ENCODE peak calls at places on chromosomes 1 and 21, in five cellular contexts. S is neural progenitor cell, Z is upper lobe of right lung, A is HEK293T, H is H9. Q is an unnamed sample.

GRCh38 chr1:2801535-2802291 is at the start of gene TTC34:
- DNase-seq in S (no peak), Z (peak; percentile 72), A (peak; percentile 78), H (no peak), Q (no peak)

GRCh38 chr1:225539069-225539468 is 111.2 kb upstream of the LBR start:
- DNase-seq in S (no peak), Z (no peak), A (no peak), H (no peak), Q (no peak)

GRCh38 chr1:2145946-2146835 is 48.4 kb downstream of the FAAP20 start:
- DNase-seq in S (no peak), Z (no peak), A (no peak), H (no peak), Q (no peak)

GRCh38 chr1:9179450-9179849 is 50.5 kb upstream of the GPR157 start:
- DNase-seq in S (no peak), Z (no peak), A (no peak), H (no peak), Q (no peak)

GRCh38 chr1:185483647-185484450 is 166.8 kb upstream of the IVNS1ABP start:
- DNase-seq in S (peak; percentile 39), Z (no peak), A (no peak), H (no peak), Q (no peak)

GRCh38 chr1:170685166-170685565 is 21.2 kb downstream of the PRRX1 start:
- DNase-seq in S (no peak), Z (no peak), A (no peak), H (no peak), Q (no peak)

GRCh38 chr1:14328687-14329086 is 269.8 kb upstream of the KAZN start:
- DNase-seq in S (no peak), Z (no peak), A (no peak), H (no peak), Q (no peak)

GRCh38 chr1:162145280-162145965 is 75.9 kb downstream of the NOS1AP start:
- DNase-seq in S (peak; percentile 91), Z (no peak), A (peak; percentile 73), H (no peak), Q (peak; percentile 92)

GRCh38 chr1:107687846-107688753 is 276.9 kb downstream of the VAV3 start:
- DNase-seq in S (no peak), Z (no peak), A (peak; percentile 52), H (no peak), Q (no peak)

GRCh38 chr1:152501704-152502103 is 8.9 kb upstream of the LCE5A start:
- DNase-seq in S (no peak), Z (no peak), A (no peak), H (no peak), Q (no peak)

GRCh38 chr1:13725714-13726175 is 25.8 kb downstream of the PRDM2 start:
- DNase-seq in S (peak; percentile 19), Z (no peak), A (peak; percentile 49), H (no peak), Q (peak; percentile 72)

GRCh38 chr21:36030581-36031189 is 29.6 kb downstream of the SETD4 start:
- DNase-seq in S (no peak), Z (no peak), A (no peak), H (no peak), Q (no peak)

GRCh38 chr1:94690033-94690712 is 130.0 kb upstream of the SLC44A3 start:
- DNase-seq in S (no peak), Z (no peak), A (no peak), H (no peak), Q (peak; percentile 10)

GRCh38 chr1:227343727-227344551 is 25.6 kb upstream of the CDC42BPA start:
- DNase-seq in S (no peak), Z (no peak), A (no peak), H (no peak), Q (no peak)

GRCh38 chr1:16139473-16139962 is 16.4 kb downstream of the EPHA2 start:
- DNase-seq in S (no peak), Z (no peak), A (no peak), H (no peak), Q (no peak)

GRCh38 chr21:37452222-37452621 is 85.6 kb downstream of the DYRK1A start:
- DNase-seq in S (no peak), Z (no peak), A (no peak), H (no peak), Q (no peak)

GRCh38 chr1:45326627-45327591 is at the start of gene HPDL:
- DNase-seq in S (peak; percentile 77), Z (peak; percentile 80), A (no peak), H (peak; percentile 94), Q (peak; percentile 97)

GRCh38 chr21:17903029-17903806 is 84.1 kb upstream of the C21orf91 start:
- DNase-seq in S (no peak), Z (no peak), A (no peak), H (no peak), Q (peak; percentile 49)

GRCh38 chr1:53148123-53148522 is 5.7 kb upstream of the SLC1A7 start:
- DNase-seq in S (no peak), Z (no peak), A (no peak), H (no peak), Q (no peak)

GRCh38 chr1:56577859-56578663 is 1.3 kb downstream of the PLPP3 start:
- DNase-seq in S (peak; percentile 75), Z (peak; percentile 85), A (peak; percentile 60), H (peak; percentile 51), Q (peak; percentile 80)

GRCh38 chr1:2380816-2381591 is 10.3 kb downstream of the MORN1 start:
- DNase-seq in S (no peak), Z (peak; percentile 57), A (no peak), H (no peak), Q (no peak)

GRCh38 chr1:9193226-9193625 is 41.3 kb upstream of the H6PD start:
- DNase-seq in S (no peak), Z (no peak), A (no peak), H (no peak), Q (no peak)

GRCh38 chr21:37292946-37293345 is 25.8 kb upstream of the VPS26C start:
- DNase-seq in S (no peak), Z (no peak), A (no peak), H (no peak), Q (no peak)

Q was measured in endodermal cell.